ENCODE peak calls at places on chromosomes 12 and 14, in nine cellular contexts. R is pancreas; D is dorsolateral prefrontal cortex; I is kidney; X is CD4-positive, alpha-beta memory T cell; S is heart right ventricle; Q is MM.1S; F is iPS DF 6.9; K is CD8-positive, alpha-beta T cell. T is an unnamed sample.

GRCh38 chr12:101854747-101855146 is 22.6 kb upstream of the DRAM1 start:
- DNase-seq in R (no peak), D (no peak), I (no peak), X (no peak), S (no peak), Q (no peak), F (no peak), K (no peak), T (no peak)

GRCh38 chr12:68364893-68365725 is 32.9 kb upstream of the MDM1 start:
- DNase-seq in R (peak), D (peak), I (peak), X (peak), S (peak), Q (peak), F (no peak), K (peak), T (peak)

GRCh38 chr12:62758216-62758615 is 176.7 kb downstream of the PPM1H start:
- DNase-seq in R (no peak), D (no peak), I (no peak), X (no peak), S (no peak), Q (no peak), F (no peak), K (no peak), T (no peak)

GRCh38 chr12:95959107-95959506 is 16.0 kb downstream of the AMDHD1 start:
- DNase-seq in R (no peak), D (no peak), I (no peak), X (no peak), S (no peak), Q (peak), F (no peak), K (no peak), T (no peak)

GRCh38 chr12:121464331-121464730 is 64.4 kb downstream of the RNF34 start:
- DNase-seq in R (no peak), D (no peak), I (no peak), X (no peak), S (no peak), Q (no peak), F (no peak), K (no peak), T (no peak)

GRCh38 chr12:69334138-69334537 is 14.0 kb upstream of the LYZ start:
- DNase-seq in R (no peak), D (no peak), I (no peak), X (peak), S (no peak), Q (no peak), F (no peak), K (no peak), T (no peak)

GRCh38 chr12:103586132-103586531 is 941 bp upstream of the STAB2 start:
- DNase-seq in R (no peak), D (no peak), I (no peak), X (no peak), S (no peak), Q (no peak), F (no peak), K (no peak), T (no peak)

GRCh38 chr14:75426332-75427125 is 1.3 kb upstream of the JDP2 start:
- DNase-seq in R (no peak), D (no peak), I (no peak), X (no peak), S (no peak), Q (peak), F (no peak), K (no peak), T (no peak)

GRCh38 chr12:104456950-104457745 is 400 bp downstream of the CHST11 start:
- DNase-seq in R (peak), D (peak), I (peak), X (peak), S (peak), Q (peak), F (no peak), K (no peak), T (peak)

GRCh38 chr14:104405566-104406226 is 173.9 kb upstream of the C14orf180 start:
- DNase-seq in R (peak), D (no peak), I (no peak), X (no peak), S (no peak), Q (no peak), F (no peak), K (no peak), T (no peak)

GRCh38 chr12:79547044-79547734 is 143.6 kb downstream of the PAWR start:
- DNase-seq in R (no peak), D (no peak), I (no peak), X (no peak), S (no peak), Q (no peak), F (peak), K (no peak), T (no peak)
- H3K27ac ChIP-seq in R (peak), D (no peak), I (peak), X (no peak), S (peak), Q (no peak), F (peak), K (no peak), T (no peak)

DNA sequence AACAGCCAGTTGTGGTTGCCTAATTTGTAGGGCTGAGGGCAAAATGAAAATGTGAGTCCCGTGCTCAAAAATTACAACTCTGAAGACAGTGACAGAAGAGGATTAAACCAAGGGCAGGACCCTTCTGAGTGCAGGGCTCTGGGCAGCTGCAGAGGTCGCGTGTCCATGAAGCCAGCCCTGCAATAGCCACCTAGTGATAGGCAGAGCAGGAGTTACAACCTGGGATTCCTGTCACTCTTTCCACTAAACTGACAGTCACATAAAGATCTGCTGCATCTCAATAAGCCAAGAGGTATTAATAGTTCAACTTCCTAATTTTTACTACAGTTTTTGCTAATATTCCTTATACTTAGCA is 94.1 kb downstream of the SLC2A13 start:
- DNase-seq in R (no peak), D (no peak), I (no peak), X (no peak), S (no peak), Q (no peak), F (no peak), K (no peak), T (no peak)
- H3K4me3 ChIP-seq in R (no peak), D (no peak), I (peak), X (peak), S (peak), Q (peak), F (no peak), K (peak), T (peak)

GRCh38 chr12:53267309-53268008 is 640 bp upstream of the ESPL1 start:
- DNase-seq in R (no peak), D (no peak), I (no peak), X (no peak), S (no peak), Q (no peak), F (no peak), K (no peak), T (peak)

GRCh38 chr12:53268009-53268636 is at the start of gene ESPL1:
- DNase-seq in R (peak), D (peak), I (peak), X (peak), S (peak), Q (peak), F (peak), K (peak), T (peak)

GRCh38 chr12:53274445-53274844 is 6.3 kb downstream of the ESPL1 start:
- DNase-seq in R (no peak), D (no peak), I (no peak), X (no peak), S (no peak), Q (no peak), F (no peak), K (no peak), T (no peak)

GRCh38 chr12:53265783-53266182 is 2.3 kb upstream of the ESPL1 start:
- DNase-seq in R (no peak), D (no peak), I (no peak), X (no peak), S (no peak), Q (no peak), F (no peak), K (no peak), T (no peak)

GRCh38 chr12:53268637-53269562 is 801 bp downstream of the ESPL1 start:
- DNase-seq in R (no peak), D (no peak), I (peak), X (no peak), S (no peak), Q (no peak), F (no peak), K (no peak), T (no peak)
- H3K27ac ChIP-seq in R (no peak), D (no peak), I (no peak), X (peak), S (peak), Q (peak), F (no peak), K (no peak), T (peak)

GRCh38 chr12:91582799-91583198 is 400.2 kb upstream of the DCN start:
- DNase-seq in R (no peak), D (no peak), I (no peak), X (no peak), S (no peak), Q (no peak), F (no peak), K (no peak), T (no peak)
- H3K4me3 ChIP-seq in R (no peak), D (no peak), I (no peak), X (no peak), S (no peak), Q (no peak), F (no peak), K (no peak), T (no peak)

DNA sequence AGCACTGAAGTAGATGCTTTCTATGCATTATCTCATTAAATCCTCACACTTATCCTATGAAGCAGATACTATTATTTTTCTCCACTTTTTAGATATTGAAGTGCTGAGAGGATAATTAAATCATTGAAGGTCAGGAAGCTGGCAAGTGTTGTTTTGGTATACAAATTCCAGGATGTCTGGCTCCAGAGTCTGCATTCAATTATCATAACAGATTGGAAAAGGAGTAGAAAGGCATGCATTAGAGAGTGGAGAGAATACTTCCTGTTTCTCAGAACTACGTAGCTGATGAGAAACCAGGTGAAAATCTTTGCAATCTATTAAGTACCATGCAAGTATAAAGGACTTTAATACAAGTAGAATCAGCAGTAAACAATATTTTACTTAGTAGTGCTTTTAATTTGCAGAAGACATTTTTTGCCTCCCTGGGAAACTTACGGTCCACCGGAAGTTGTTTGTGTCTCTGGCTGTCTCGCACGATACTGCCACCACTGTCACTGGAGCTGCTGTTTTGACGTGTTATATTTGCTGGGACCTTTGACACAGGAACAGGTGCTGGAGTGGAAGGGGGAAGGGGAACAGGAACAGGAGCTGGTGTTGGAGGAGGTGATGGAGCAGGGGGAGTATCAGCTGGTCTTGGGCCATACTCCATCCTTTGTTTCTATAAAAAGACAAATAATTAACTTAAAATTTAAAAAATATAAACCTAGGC is 158.0 kb downstream of the EPS8 start:
- DNase-seq in R (no peak), D (no peak), I (no peak), X (no peak), S (no peak), Q (no peak), F (no peak), K (no peak), T (no peak)
- H3K27ac ChIP-seq in R (peak), D (no peak), I (peak), X (no peak), S (peak), Q (no peak), F (no peak), K (no peak), T (no peak)

DNA sequence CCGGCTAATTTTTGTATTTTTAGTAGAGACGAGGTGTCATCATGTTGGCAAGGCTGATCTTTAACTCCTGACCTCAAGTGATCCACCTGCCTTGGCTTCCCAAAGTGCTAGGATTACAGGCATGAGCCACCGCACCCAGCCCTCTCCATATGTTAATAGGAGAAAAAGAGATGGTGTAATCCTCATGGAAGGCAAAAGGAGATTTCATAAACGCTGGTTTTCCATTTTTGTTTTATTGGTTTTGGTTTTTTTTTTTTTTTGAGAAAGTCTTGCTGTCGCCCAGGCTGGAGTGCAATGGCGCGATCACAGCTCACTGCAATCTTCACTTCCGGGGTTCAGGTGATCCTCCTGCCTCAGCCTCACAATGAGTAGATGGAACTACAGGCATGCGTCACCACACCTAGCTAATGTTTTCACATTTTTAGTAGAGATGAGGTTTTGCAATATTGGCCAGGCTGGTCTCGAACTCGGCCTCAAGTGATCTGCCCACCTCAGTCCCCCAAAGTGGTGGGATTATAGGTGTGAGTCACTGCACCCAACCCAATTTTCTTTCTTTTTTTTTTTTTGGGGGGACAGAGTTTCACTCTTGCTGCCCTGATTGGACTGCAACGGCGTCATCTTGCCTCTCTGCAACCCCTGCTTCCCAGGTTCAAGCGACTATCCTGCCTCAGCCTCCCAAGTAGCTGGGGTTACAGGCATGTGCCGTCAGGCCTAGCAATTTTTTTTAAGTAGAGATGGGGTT is 8.1 kb downstream of the PTGES3 start:
- DNase-seq in R (peak), D (no peak), I (peak), X (no peak), S (no peak), Q (no peak), F (no peak), K (no peak), T (no peak)
- H3K4me3 ChIP-seq in R (no peak), D (no peak), I (no peak), X (no peak), S (no peak), Q (no peak), F (no peak), K (no peak), T (no peak)

GRCh38 chr12:46938071-46938678 is 112.4 kb upstream of the SLC38A4 start:
- DNase-seq in R (no peak), D (no peak), I (no peak), X (no peak), S (no peak), Q (no peak), F (no peak), K (no peak), T (no peak)
- H3K27ac ChIP-seq in R (no peak), D (no peak), I (no peak), X (no peak), S (no peak), Q (no peak), F (no peak), K (no peak), T (no peak)

T was measured in naive thymus-derived CD4-positive, alpha-beta T cell.